ENCODE peak calls at places on chromosomes 12 and 14, in four cellular contexts. S is body of pancreas, V is HCT116, M is A549. Z is an unnamed sample.

GRCh38 chr14:40133484-40133883 is 701.3 kb upstream of the FBXO33 start:
- DNase-seq in S (no peak), V (no peak), M (no peak), Z (no peak)

GRCh38 chr12:124542021-124542941 is 25.1 kb downstream of the NCOR2 start:
- DNase-seq in S (no peak), V (no peak), M (peak; percentile 51), Z (no peak)

GRCh38 chr12:80175307-80175930 is 76.1 kb downstream of the OTOGL start:
- DNase-seq in S (no peak), V (no peak), M (peak; percentile 12), Z (peak; percentile 17)

GRCh38 chr12:38056701-38057689 is 259.6 kb upstream of the ALG10B start:
- DNase-seq in S (no peak), V (no peak), M (peak; percentile 90), Z (no peak)

GRCh38 chr14:90698379-90698869 is 117.8 kb downstream of the TTC7B start:
- DNase-seq in S (peak; percentile 17), V (no peak), M (no peak), Z (peak; percentile 69)

GRCh38 chr12:4900327-4900726 is 9.4 kb upstream of the KCNA1 start:
- DNase-seq in S (no peak), V (no peak), M (peak; percentile 7), Z (no peak)

GRCh38 chr14:24710403-24711063 is 76.5 kb upstream of the GZMB start:
- DNase-seq in S (peak; percentile 55), V (peak; percentile 27), M (peak; percentile 58), Z (peak; percentile 58)

GRCh38 chr12:131857908-131858850 is 30.0 kb downstream of the MMP17 start:
- DNase-seq in S (no peak), V (no peak), M (peak; percentile 68), Z (no peak)

GRCh38 chr12:107990325-107990724 is 138.8 kb upstream of the WSCD2 start:
- DNase-seq in S (peak; percentile 19), V (peak; percentile 27), M (peak; percentile 49), Z (peak; percentile 51)

GRCh38 chr14:76486251-76486743 is 110.4 kb downstream of the ESRRB start:
- DNase-seq in S (no peak), V (no peak), M (no peak), Z (peak; percentile 17)

GRCh38 chr12:3243376-3244084 is 166.4 kb downstream of the TSPAN9 start:
- DNase-seq in S (peak; percentile 22), V (no peak), M (no peak), Z (no peak)

GRCh38 chr12:76591461-76591860 is 31.9 kb upstream of the OSBPL8 start:
- DNase-seq in S (no peak), V (no peak), M (no peak), Z (no peak)

GRCh38 chr14:36319899-36320209 is 583 bp downstream of the MBIP start:
- DNase-seq in S (no peak), V (no peak), M (no peak), Z (no peak)

GRCh38 chr12:80636832-80637231 is 70.6 kb upstream of the MYF6 start:
- DNase-seq in S (no peak), V (no peak), M (no peak), Z (no peak)

GRCh38 chr14:21215879-21216251 is 53.4 kb downstream of the HNRNPC start:
- DNase-seq in S (no peak), V (no peak), M (no peak), Z (no peak)

GRCh38 chr12:123365141-123365917 is 682 bp upstream of the SBNO1 start:
- DNase-seq in S (peak; percentile 99), V (peak; percentile 98), M (peak; percentile 100), Z (peak; percentile 99)
- TF ChIP-seq POLR2A in S (peak; percentile 29), V (peak; percentile 65), M (peak; percentile 56), Z (no peak)

GRCh38 chr14:105931808-105932483 is 405.6 kb downstream of the TMEM121 start:
- DNase-seq in S (no peak), V (no peak), M (peak; percentile 29), Z (no peak)

GRCh38 chr14:105927094-105927475 is 400.7 kb downstream of the TMEM121 start:
- DNase-seq in S (no peak), V (no peak), M (no peak), Z (no peak)

GRCh38 chr14:105930572-105930971 is 404.2 kb downstream of the TMEM121 start:
- DNase-seq in S (no peak), V (no peak), M (no peak), Z (no peak)

GRCh38 chr14:105927661-105928060 is 401.3 kb downstream of the TMEM121 start:
- DNase-seq in S (no peak), V (no peak), M (no peak), Z (no peak)

DNA sequence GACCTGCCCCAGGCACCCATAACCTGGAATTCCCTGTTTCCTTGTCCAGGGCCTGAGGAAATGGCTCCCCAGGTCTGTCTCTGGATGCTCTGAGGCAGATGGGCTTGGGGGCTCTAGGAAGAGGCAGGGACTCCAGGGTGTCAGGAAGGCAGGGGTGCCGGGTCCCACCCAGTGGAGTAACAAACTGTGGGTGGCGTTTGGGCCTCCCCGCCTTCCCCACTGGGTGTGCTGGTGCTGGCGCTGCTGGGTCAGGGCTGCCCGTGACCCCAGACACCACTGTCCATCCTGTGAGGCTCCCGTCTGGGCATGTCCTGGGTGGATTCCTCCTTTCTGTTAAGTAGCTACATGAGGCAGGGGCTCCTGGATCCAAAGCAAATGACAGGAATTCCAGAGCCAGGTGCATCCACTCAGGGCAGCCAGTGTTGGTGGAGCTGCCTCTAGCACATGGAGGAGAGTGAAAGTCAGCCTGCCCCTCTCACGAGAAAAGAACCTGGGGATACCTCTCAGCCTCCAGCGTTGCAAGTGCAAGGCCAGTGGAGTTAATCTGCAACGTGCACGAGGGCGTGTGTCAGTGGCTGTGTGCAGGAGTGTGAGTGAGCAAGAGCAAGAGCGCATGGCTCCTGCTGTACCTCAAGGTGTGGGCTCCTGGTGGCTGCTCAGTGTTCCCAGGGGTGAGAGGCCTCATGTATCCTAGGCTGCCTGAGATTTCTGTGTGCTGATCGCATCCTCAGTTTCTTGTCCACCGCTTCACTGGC is 403.1 kb downstream of the TMEM121 start:
- DNase-seq in S (no peak), V (no peak), M (no peak), Z (no peak)
- TF ChIP-seq POLR2A in S (no peak), V (no peak), M (no peak), Z (no peak)

GRCh38 chr14:105846312-105846711 is 319.9 kb downstream of the TMEM121 start:
- DNase-seq in S (no peak), V (no peak), M (no peak), Z (no peak)
- TF ChIP-seq POLR2A in S (no peak), V (no peak), M (no peak), Z (no peak)

DNA sequence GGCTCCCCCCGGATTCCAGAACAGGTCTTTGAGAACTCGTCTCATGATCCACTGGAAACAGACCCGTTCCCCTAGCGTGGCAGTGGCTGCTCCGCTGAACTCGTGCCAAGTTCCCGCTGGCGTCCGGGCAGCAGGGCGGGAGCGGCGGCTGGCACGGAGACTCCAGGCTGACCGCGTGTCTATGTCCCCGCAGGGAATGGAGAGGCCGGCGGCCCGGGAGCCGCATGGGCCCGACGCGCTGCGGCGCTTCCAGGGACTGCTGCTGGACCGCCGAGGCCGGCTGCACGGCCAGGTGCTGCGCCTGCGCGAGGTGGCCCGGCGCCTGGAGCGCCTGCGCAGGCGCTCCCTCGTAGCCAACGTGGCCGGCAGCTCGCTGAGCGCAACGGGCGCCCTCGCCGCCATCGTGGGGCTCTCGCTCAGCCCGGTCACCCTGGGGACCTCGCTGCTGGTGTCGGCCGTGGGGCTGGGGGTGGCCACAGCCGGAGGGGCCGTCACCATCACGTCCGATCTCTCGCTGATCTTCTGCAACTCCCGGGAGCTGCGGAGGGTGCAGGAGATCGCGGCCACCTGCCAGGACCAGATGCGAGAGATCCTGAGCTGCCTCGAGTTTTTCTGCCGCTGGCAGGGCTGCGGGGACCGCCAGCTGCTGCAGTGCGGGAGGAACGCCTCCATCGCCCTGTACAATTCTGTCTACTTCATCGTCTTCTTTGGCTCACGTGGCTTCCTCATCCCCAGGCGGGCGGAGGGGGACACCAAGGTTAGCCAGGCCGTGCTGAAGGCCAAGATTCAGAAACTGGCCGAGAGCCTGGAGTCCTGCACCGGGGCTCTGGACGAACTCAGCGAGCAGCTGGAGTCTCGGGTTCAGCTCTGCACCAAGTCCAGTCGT is 1.5 kb downstream of the APOLD1 start:
- DNase-seq in S (peak; percentile 82), V (no peak), M (peak; percentile 87), Z (peak; percentile 88)
- TF ChIP-seq POLR2A in S (peak; percentile 90), V (no peak), M (peak; percentile 89), Z (peak; percentile 21)

DNA sequence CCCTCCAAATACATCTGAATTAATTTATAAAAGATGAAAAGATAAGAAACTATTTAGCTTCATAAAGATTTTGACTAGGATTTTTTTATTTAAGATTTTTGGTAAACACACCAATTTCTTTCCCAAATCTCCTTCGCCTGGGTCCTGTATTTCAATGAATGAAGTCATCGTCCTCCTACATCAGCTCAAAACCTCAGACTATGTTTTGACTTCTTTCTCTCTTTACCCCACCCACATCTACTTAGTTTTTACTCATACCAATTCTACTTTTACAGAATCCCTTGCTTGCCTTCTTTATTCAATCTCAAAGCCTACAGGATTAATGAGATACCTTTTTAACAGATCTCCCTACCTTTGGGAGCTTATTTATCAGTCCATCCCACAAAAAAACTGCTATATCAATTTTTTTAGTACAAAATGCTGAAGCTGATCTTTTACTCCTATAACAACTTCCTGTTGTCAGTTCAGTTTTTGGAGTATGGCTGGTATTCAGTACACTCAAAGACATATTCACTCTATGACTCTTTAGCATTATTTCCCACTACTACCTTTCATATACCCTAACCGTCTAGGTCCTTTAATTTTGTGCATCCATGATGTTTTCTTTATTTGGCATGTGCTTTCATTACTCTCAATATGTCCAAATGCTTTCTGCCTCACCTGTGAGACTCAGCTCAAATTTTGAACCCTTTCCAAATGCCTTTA is 18.7 kb upstream of the CCDC91 start:
- DNase-seq in S (no peak), V (no peak), M (no peak), Z (no peak)
- TF ChIP-seq POLR2A in S (no peak), V (no peak), M (no peak), Z (no peak)

GRCh38 chr14:80523518-80524117 is 312.3 kb upstream of the DIO2 start:
- DNase-seq in S (no peak), V (no peak), M (no peak), Z (no peak)
- TF ChIP-seq POLR2A in S (no peak), V (no peak), M (no peak), Z (no peak)

Z was measured in thyroid gland.